ENCODE peak calls at places on chromosomes 3 and 15, in six cellular contexts. One of them, this sample, is unnamed.

GRCh38 chr3:142270407-142270806 is 45.0 kb upstream of the GK5 start:
- DNase-seq in endothelial cell: no peak
- DNase-seq in activated T-helper 1 cell treated with Interleukin-2 at 50 U/mL for 16 hours: no peak
- DNase-seq in stimulated activated CD8-positive, alpha-beta memory T cell treated with anti-CD3 and anti-CD28 coated beads, Interleukin-15, amount 100 ng/mL, for 24 hours: no peak
- DNase-seq in type B pancreatic cell: no peak
- DNase-seq in HS-5: no peak
- DNase-seq in this sample: no peak

GRCh38 chr15:41850482-41851166 is 12.0 kb downstream of the PLA2G4B start:
- DNase-seq in endothelial cell: no peak
- DNase-seq in activated T-helper 1 cell treated with Interleukin-2 at 50 U/mL for 16 hours: no peak
- DNase-seq in stimulated activated CD8-positive, alpha-beta memory T cell treated with anti-CD3 and anti-CD28 coated beads, Interleukin-15, amount 100 ng/mL, for 24 hours: no peak
- DNase-seq in type B pancreatic cell: no peak
- DNase-seq in HS-5: no peak
- DNase-seq in this sample: no peak

GRCh38 chr15:28133281-28133680 is 34.2 kb upstream of the OCA2 start:
- DNase-seq in endothelial cell: no peak
- DNase-seq in activated T-helper 1 cell treated with Interleukin-2 at 50 U/mL for 16 hours: no peak
- DNase-seq in stimulated activated CD8-positive, alpha-beta memory T cell treated with anti-CD3 and anti-CD28 coated beads, Interleukin-15, amount 100 ng/mL, for 24 hours: no peak
- DNase-seq in type B pancreatic cell: no peak
- DNase-seq in HS-5: no peak
- DNase-seq in this sample: no peak

GRCh38 chr3:152466784-152467183 is 198.1 kb downstream of the MBNL1 start:
- DNase-seq in endothelial cell: no peak
- DNase-seq in activated T-helper 1 cell treated with Interleukin-2 at 50 U/mL for 16 hours: no peak
- DNase-seq in stimulated activated CD8-positive, alpha-beta memory T cell treated with anti-CD3 and anti-CD28 coated beads, Interleukin-15, amount 100 ng/mL, for 24 hours: no peak
- DNase-seq in type B pancreatic cell: no peak
- DNase-seq in HS-5: peak; percentile 76
- DNase-seq in this sample: no peak

GRCh38 chr15:101004500-101004899 is 85.3 kb downstream of the LRRK1 start:
- DNase-seq in endothelial cell: no peak
- DNase-seq in activated T-helper 1 cell treated with Interleukin-2 at 50 U/mL for 16 hours: no peak
- DNase-seq in stimulated activated CD8-positive, alpha-beta memory T cell treated with anti-CD3 and anti-CD28 coated beads, Interleukin-15, amount 100 ng/mL, for 24 hours: no peak
- DNase-seq in type B pancreatic cell: peak; percentile 39
- DNase-seq in HS-5: no peak
- DNase-seq in this sample: no peak

GRCh38 chr15:92167413-92167950 is 226.2 kb upstream of the ST8SIA2 start:
- DNase-seq in endothelial cell: no peak
- DNase-seq in activated T-helper 1 cell treated with Interleukin-2 at 50 U/mL for 16 hours: no peak
- DNase-seq in stimulated activated CD8-positive, alpha-beta memory T cell treated with anti-CD3 and anti-CD28 coated beads, Interleukin-15, amount 100 ng/mL, for 24 hours: no peak
- DNase-seq in type B pancreatic cell: no peak
- DNase-seq in HS-5: no peak
- DNase-seq in this sample: no peak

GRCh38 chr3:44962606-44963393 is 13.2 kb downstream of the ZDHHC3 start:
- DNase-seq in endothelial cell: no peak
- DNase-seq in activated T-helper 1 cell treated with Interleukin-2 at 50 U/mL for 16 hours: no peak
- DNase-seq in stimulated activated CD8-positive, alpha-beta memory T cell treated with anti-CD3 and anti-CD28 coated beads, Interleukin-15, amount 100 ng/mL, for 24 hours: no peak
- DNase-seq in type B pancreatic cell: no peak
- DNase-seq in HS-5: no peak
- DNase-seq in this sample: peak; percentile 32

GRCh38 chr15:58510715-58511465 is 79.1 kb downstream of the LIPC start:
- DNase-seq in endothelial cell: no peak
- DNase-seq in activated T-helper 1 cell treated with Interleukin-2 at 50 U/mL for 16 hours: no peak
- DNase-seq in stimulated activated CD8-positive, alpha-beta memory T cell treated with anti-CD3 and anti-CD28 coated beads, Interleukin-15, amount 100 ng/mL, for 24 hours: no peak
- DNase-seq in type B pancreatic cell: no peak
- DNase-seq in HS-5: peak; percentile 19
- DNase-seq in this sample: no peak

GRCh38 chr15:90153658-90154057 is 47.5 kb upstream of the SEMA4B start:
- DNase-seq in endothelial cell: no peak
- DNase-seq in activated T-helper 1 cell treated with Interleukin-2 at 50 U/mL for 16 hours: no peak
- DNase-seq in stimulated activated CD8-positive, alpha-beta memory T cell treated with anti-CD3 and anti-CD28 coated beads, Interleukin-15, amount 100 ng/mL, for 24 hours: no peak
- DNase-seq in type B pancreatic cell: no peak
- DNase-seq in HS-5: no peak
- DNase-seq in this sample: no peak

GRCh38 chr3:101567528-101568317 is 6.1 kb downstream of the TRMT10C start:
- DNase-seq in endothelial cell: no peak
- DNase-seq in activated T-helper 1 cell treated with Interleukin-2 at 50 U/mL for 16 hours: no peak
- DNase-seq in stimulated activated CD8-positive, alpha-beta memory T cell treated with anti-CD3 and anti-CD28 coated beads, Interleukin-15, amount 100 ng/mL, for 24 hours: no peak
- DNase-seq in type B pancreatic cell: no peak
- DNase-seq in HS-5: no peak
- DNase-seq in this sample: no peak

GRCh38 chr3:27467545-27467944 is 16.6 kb downstream of the SLC4A7 start:
- DNase-seq in endothelial cell: no peak
- DNase-seq in activated T-helper 1 cell treated with Interleukin-2 at 50 U/mL for 16 hours: no peak
- DNase-seq in stimulated activated CD8-positive, alpha-beta memory T cell treated with anti-CD3 and anti-CD28 coated beads, Interleukin-15, amount 100 ng/mL, for 24 hours: no peak
- DNase-seq in type B pancreatic cell: no peak
- DNase-seq in HS-5: no peak
- DNase-seq in this sample: no peak

GRCh38 chr3:53794597-53794996 is 51.6 kb downstream of the CHDH start:
- DNase-seq in endothelial cell: no peak
- DNase-seq in activated T-helper 1 cell treated with Interleukin-2 at 50 U/mL for 16 hours: no peak
- DNase-seq in stimulated activated CD8-positive, alpha-beta memory T cell treated with anti-CD3 and anti-CD28 coated beads, Interleukin-15, amount 100 ng/mL, for 24 hours: no peak
- DNase-seq in type B pancreatic cell: no peak
- DNase-seq in HS-5: no peak
- DNase-seq in this sample: no peak

GRCh38 chr15:48090666-48091065 is 30.1 kb upstream of the SLC24A5 start:
- DNase-seq in endothelial cell: no peak
- DNase-seq in activated T-helper 1 cell treated with Interleukin-2 at 50 U/mL for 16 hours: no peak
- DNase-seq in stimulated activated CD8-positive, alpha-beta memory T cell treated with anti-CD3 and anti-CD28 coated beads, Interleukin-15, amount 100 ng/mL, for 24 hours: no peak
- DNase-seq in type B pancreatic cell: no peak
- DNase-seq in HS-5: no peak
- DNase-seq in this sample: no peak

GRCh38 chr3:47578119-47578630 is 490 bp downstream of the CSPG5 start:
- DNase-seq in endothelial cell: peak; percentile 28
- DNase-seq in activated T-helper 1 cell treated with Interleukin-2 at 50 U/mL for 16 hours: peak; percentile 27
- DNase-seq in stimulated activated CD8-positive, alpha-beta memory T cell treated with anti-CD3 and anti-CD28 coated beads, Interleukin-15, amount 100 ng/mL, for 24 hours: no peak
- DNase-seq in type B pancreatic cell: no peak
- DNase-seq in HS-5: no peak
- DNase-seq in this sample: no peak

GRCh38 chr15:26295331-26295730 is 432.2 kb upstream of the ATP10A start:
- DNase-seq in endothelial cell: no peak
- DNase-seq in activated T-helper 1 cell treated with Interleukin-2 at 50 U/mL for 16 hours: no peak
- DNase-seq in stimulated activated CD8-positive, alpha-beta memory T cell treated with anti-CD3 and anti-CD28 coated beads, Interleukin-15, amount 100 ng/mL, for 24 hours: no peak
- DNase-seq in type B pancreatic cell: no peak
- DNase-seq in HS-5: no peak
- DNase-seq in this sample: no peak

GRCh38 chr3:50609743-50610085 is 1.9 kb downstream of the CISH start:
- DNase-seq in endothelial cell: no peak
- DNase-seq in activated T-helper 1 cell treated with Interleukin-2 at 50 U/mL for 16 hours: no peak
- DNase-seq in stimulated activated CD8-positive, alpha-beta memory T cell treated with anti-CD3 and anti-CD28 coated beads, Interleukin-15, amount 100 ng/mL, for 24 hours: no peak
- DNase-seq in type B pancreatic cell: no peak
- DNase-seq in HS-5: no peak
- DNase-seq in this sample: no peak

GRCh38 chr3:119352235-119352634 is 58.1 kb downstream of the ARHGAP31 start:
- DNase-seq in endothelial cell: no peak
- DNase-seq in activated T-helper 1 cell treated with Interleukin-2 at 50 U/mL for 16 hours: no peak
- DNase-seq in stimulated activated CD8-positive, alpha-beta memory T cell treated with anti-CD3 and anti-CD28 coated beads, Interleukin-15, amount 100 ng/mL, for 24 hours: no peak
- DNase-seq in type B pancreatic cell: no peak
- DNase-seq in HS-5: no peak
- DNase-seq in this sample: no peak

GRCh38 chr3:161350916-161351315 is 20.4 kb downstream of the SPTSSB start:
- DNase-seq in endothelial cell: no peak
- DNase-seq in activated T-helper 1 cell treated with Interleukin-2 at 50 U/mL for 16 hours: no peak
- DNase-seq in stimulated activated CD8-positive, alpha-beta memory T cell treated with anti-CD3 and anti-CD28 coated beads, Interleukin-15, amount 100 ng/mL, for 24 hours: no peak
- DNase-seq in type B pancreatic cell: no peak
- DNase-seq in HS-5: no peak
- DNase-seq in this sample: no peak

This sample was measured in breast epithelium.